ENCODE peak calls at places on chromosomes 16 and 17, in ten cellular contexts. A, M, W, J, D, C, Z, U, F and N are unnamed samples.
A peak's percentile ranks its signal among the peaks of the same experiment; 100 is the strongest.

GRCh38 chr17:77418609-77419008 is 277.8 kb downstream of the SEC14L1 start:
- DNase-seq in W (no peak), D (no peak), C (no peak), M (no peak), J (no peak), F (no peak), U (no peak), Z (no peak), A (no peak), N (no peak)

GRCh38 chr16:12833939-12834338 is 30.3 kb upstream of the CPPED1 start:
- DNase-seq in M (no peak), D (no peak), A (no peak), J (no peak), U (peak; percentile 92), W (no peak), C (no peak), F (no peak), Z (no peak), N (peak; percentile 2)

GRCh38 chr17:73135774-73136173 is 29.0 kb upstream of the SSTR2 start:
- DNase-seq in J (no peak), M (no peak), D (no peak), W (no peak), C (no peak), F (no peak), A (no peak), Z (no peak), U (no peak), N (no peak)

GRCh38 chr17:20073056-20073979 is 64.2 kb downstream of the SPECC1 start:
- DNase-seq in M (peak; percentile 71), U (no peak), J (peak; percentile 69), W (peak; percentile 65), Z (peak; percentile 67), D (no peak), C (peak; percentile 38), A (no peak), F (peak; percentile 83), N (no peak)

GRCh38 chr17:4676777-4677176 is 27.2 kb downstream of the PELP1 start:
- DNase-seq in U (no peak), W (no peak), A (no peak), D (no peak), M (no peak), F (no peak), C (no peak), Z (no peak), J (no peak), N (no peak)

GRCh38 chr17:79071161-79071560 is 3.5 kb upstream of the ENGASE start:
- DNase-seq in M (no peak), U (no peak), C (no peak), J (no peak), W (no peak), F (no peak), D (peak; percentile 27), Z (no peak), A (no peak), N (no peak)

GRCh38 chr17:77769215-77769614 is 189.3 kb upstream of the TNRC6C start:
- DNase-seq in M (no peak), J (no peak), A (no peak), D (no peak), U (no peak), Z (no peak), W (no peak), F (no peak), C (no peak), N (no peak)

GRCh38 chr16:48317614-48318013 is 67.6 kb downstream of the SIAH1 start:
- DNase-seq in W (no peak), C (no peak), M (no peak), F (no peak), J (no peak), A (no peak), D (no peak), Z (no peak), U (no peak), N (peak; percentile 62)

GRCh38 chr17:57462007-57462579 is 205.8 kb downstream of the MSI2 start:
- DNase-seq in C (no peak), Z (no peak), U (no peak), D (no peak), M (no peak), A (no peak), W (no peak), J (no peak), F (peak; percentile 4), N (no peak)

GRCh38 chr17:46194393-46195216 is 1.4 kb upstream of the KANSL1 start:
- DNase-seq in M (no peak), F (no peak), C (no peak), A (peak; percentile 68), Z (peak; percentile 61), U (no peak), J (no peak), D (no peak), W (no peak), N (no peak)

DNA sequence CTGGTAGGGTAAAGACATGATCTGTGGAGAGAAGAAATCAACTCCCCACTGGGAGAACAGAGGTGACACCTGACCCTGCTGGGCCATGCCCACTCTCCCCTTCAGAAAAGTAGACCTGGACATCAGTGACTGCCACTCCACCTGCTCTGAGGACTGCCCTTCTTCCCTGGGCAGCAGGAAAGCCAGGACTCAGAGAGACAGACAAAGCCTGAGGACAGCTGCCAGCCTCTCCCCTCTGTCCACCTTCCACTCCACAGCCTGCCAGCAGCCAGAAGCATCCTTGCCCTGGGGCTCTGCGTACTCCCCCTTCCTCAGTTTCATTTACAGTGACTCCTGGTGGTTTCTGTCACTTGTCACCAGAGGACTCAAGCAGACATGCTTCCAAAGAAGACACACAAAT is 24.5 kb downstream of the ZDHHC7 start:
- DNase-seq in C (no peak), F (no peak), J (no peak), Z (no peak), U (no peak), W (no peak), D (no peak), A (no peak), M (no peak), N (no peak)
- H3K4me1 ChIP-seq in C (no peaks in the 10 kb centered on the region), F (no peaks in the 10 kb centered on the region), J (no peaks in the 10 kb centered on the region), Z (no peaks in the 10 kb centered on the region), U (peaks cover 24% of the 10 kb centered on the region), W (peaks cover 12% of the 10 kb centered on the region), D (peaks cover 47% of the 10 kb centered on the region), A (no peaks in the 10 kb centered on the region), M (peaks cover 3% of the 10 kb centered on the region), N (peaks cover 23% of the 10 kb centered on the region)

GRCh38 chr17:69501591-69502468 is 87.3 kb downstream of the MAP2K6 start:
- DNase-seq in W (peak; percentile 22), Z (no peak), U (no peak), F (no peak), M (peak; percentile 34), A (peak; percentile 79), D (no peak), J (no peak), C (peak; percentile 47), N (peak; percentile 39)

GRCh38 chr17:69499301-69499700 is 84.8 kb downstream of the MAP2K6 start:
- DNase-seq in F (no peak), D (no peak), Z (no peak), M (no peak), C (no peak), J (no peak), W (no peak), U (no peak), A (no peak), N (no peak)

GRCh38 chr17:69503711-69504110 is 89.2 kb downstream of the MAP2K6 start:
- DNase-seq in W (no peak), M (no peak), D (no peak), U (no peak), Z (no peak), J (no peak), A (no peak), C (no peak), F (no peak), N (no peak)

GRCh38 chr17:69502488-69502887 is 88.0 kb downstream of the MAP2K6 start:
- DNase-seq in C (no peak), A (no peak), W (no peak), F (no peak), D (no peak), J (no peak), Z (no peak), U (no peak), M (no peak), N (no peak)

DNA sequence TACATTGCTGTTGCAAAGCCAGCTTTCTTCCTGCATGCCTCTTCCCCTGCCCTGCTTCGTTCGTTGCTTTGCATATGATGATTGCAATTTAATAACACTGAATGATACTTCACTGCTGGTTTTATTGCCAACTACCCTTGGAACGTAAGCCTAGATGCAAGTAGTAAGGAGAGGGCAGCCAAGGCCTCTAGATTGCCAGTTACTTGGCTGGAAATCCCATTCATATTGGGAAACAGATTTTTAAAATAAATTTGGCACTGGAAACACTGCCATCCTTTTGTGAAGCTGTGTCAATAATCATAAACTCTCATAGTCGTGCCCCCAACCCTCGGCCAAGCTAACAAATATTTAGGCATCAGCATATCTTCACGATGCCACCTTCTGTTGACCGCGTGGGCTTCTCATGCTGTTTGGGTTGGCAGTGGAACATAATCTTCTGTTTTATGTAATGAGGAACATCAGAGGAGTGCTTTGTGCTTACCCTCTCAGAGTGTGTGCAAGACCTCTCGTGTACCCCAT is 86.5 kb downstream of the MAP2K6 start:
- DNase-seq in F (no peak), U (no peak), C (peak; percentile 27), D (no peak), A (peak; percentile 53), M (no peak), W (no peak), Z (no peak), J (no peak), N (no peak)
- H3K27ac ChIP-seq in F (no peak overlapping the region), U (no peak overlapping the region), C (peak overlapping the region; percentile 80), D (peak overlapping the region; percentile 52), A (peak overlapping the region; percentile 59), M (peak overlapping the region; percentile 46), W (no peak overlapping the region), Z (no peak overlapping the region), J (no peak overlapping the region), N (no peak overlapping the region)

DNA sequence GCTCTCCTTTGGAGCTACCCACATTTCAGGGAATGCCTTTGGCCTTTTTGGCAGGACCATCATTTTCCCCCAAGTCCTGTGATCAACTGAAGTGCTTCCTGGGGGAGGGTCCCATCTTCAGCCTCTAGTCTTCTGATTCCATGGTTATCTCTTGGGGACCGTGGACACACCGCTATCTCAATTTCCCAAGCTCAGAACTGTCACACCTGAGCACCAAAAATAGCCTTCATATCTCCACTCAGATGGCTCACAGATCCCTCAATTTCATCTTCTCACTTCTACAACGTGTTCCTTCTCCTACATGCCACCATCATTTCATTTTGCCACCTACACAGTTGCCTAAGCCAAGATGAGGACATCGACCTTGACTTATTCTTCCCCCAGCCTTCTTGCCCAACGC is 6.4 kb downstream of the ATP6V0D1 start:
- DNase-seq in F (no peak), M (no peak), W (no peak), A (no peak), U (no peak), C (no peak), D (no peak), J (no peak), Z (no peak), N (no peak)
- H3K4me1 ChIP-seq in F (peaks cover 2% of the 10 kb centered on the region), M (peaks cover 36% of the 10 kb centered on the region), W (peaks cover 48% of the 10 kb centered on the region), A (peaks cover 3% of the 10 kb centered on the region), U (peaks cover 6% of the 10 kb centered on the region), C (peaks cover 35% of the 10 kb centered on the region), D (peaks cover 55% of the 10 kb centered on the region), J (peaks cover 36% of the 10 kb centered on the region), Z (peaks cover 7% of the 10 kb centered on the region), N (peaks cover 1% of the 10 kb centered on the region)

DNA sequence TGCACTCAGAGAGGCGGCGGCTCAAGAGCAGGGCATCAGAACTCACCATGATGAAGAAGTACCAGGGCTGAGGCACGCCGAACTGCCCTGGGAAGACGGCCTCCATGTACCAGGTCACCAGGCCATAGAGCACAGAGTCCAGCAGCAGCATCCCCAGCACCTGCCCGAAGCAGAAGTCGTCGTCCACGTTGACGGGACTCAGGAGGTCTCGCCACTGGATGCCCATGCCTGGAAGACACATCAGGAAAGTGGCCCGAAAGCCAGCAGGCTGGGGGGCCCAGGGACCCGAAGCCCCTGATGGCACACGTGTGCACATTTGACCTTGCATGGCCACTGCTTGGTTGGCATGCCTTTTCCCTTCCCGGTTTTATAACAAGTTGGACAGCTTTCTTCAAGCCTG is 36.0 kb upstream of the RNPS1 start:
- DNase-seq in U (no peak), C (no peak), F (no peak), Z (no peak), D (no peak), M (no peak), W (no peak), J (no peak), A (no peak), N (no peak)
- H3K27ac ChIP-seq in U (no peak overlapping the region), C (no peak overlapping the region), F (no peak overlapping the region), Z (no peak overlapping the region), D (no peak overlapping the region), M (no peak overlapping the region), W (no peak overlapping the region), J (no peak overlapping the region), A (no peak overlapping the region), N (no peak overlapping the region)